ENCODE peak calls at places on chromosomes 3 and 15, in ten cellular contexts. One of them, this sample, is unnamed.

GRCh38 chr15:99604865-99605264 is 39.1 kb downstream of the MEF2A start:
- DNase-seq in left ventricle myocardium inferior: no peak
- DNase-seq in GM23248: no peak
- DNase-seq in uterus: no peak
- DNase-seq in colonic mucosa: no peak
- DNase-seq in ascending aorta: no peak
- DNase-seq in ovary: no peak
- DNase-seq in cardiac muscle cell: no peak
- DNase-seq in upper lobe of right lung: no peak
- DNase-seq in brain microvascular endothelial cell: no peak
- DNase-seq in this sample: no peak

GRCh38 chr15:66830358-66830757 is 128.3 kb downstream of the SMAD6 start:
- DNase-seq in upper lobe of right lung: peak
- DNase-seq in colonic mucosa: no peak
- DNase-seq in ovary: no peak
- DNase-seq in GM23248: peak
- DNase-seq in cardiac muscle cell: peak
- DNase-seq in brain microvascular endothelial cell: peak
- DNase-seq in uterus: no peak
- DNase-seq in left ventricle myocardium inferior: peak
- DNase-seq in ascending aorta: peak
- DNase-seq in this sample: no peak

GRCh38 chr3:58158427-58159153 is 52.2 kb downstream of the DNASE1L3 start:
- DNase-seq in GM23248: no peak
- DNase-seq in brain microvascular endothelial cell: no peak
- DNase-seq in ascending aorta: no peak
- DNase-seq in uterus: no peak
- DNase-seq in cardiac muscle cell: no peak
- DNase-seq in colonic mucosa: no peak
- DNase-seq in ovary: no peak
- DNase-seq in left ventricle myocardium inferior: no peak
- DNase-seq in upper lobe of right lung: no peak
- DNase-seq in this sample: no peak

GRCh38 chr3:28575100-28575747 is 226.6 kb upstream of the AZI2 start:
- DNase-seq in left ventricle myocardium inferior: peak
- DNase-seq in cardiac muscle cell: peak
- DNase-seq in brain microvascular endothelial cell: no peak
- DNase-seq in colonic mucosa: no peak
- DNase-seq in upper lobe of right lung: peak
- DNase-seq in GM23248: peak
- DNase-seq in ascending aorta: peak
- DNase-seq in uterus: no peak
- DNase-seq in ovary: peak
- DNase-seq in this sample: peak

GRCh38 chr3:108489776-108490175 is 20.6 kb downstream of the MYH15 start:
- DNase-seq in colonic mucosa: peak
- DNase-seq in left ventricle myocardium inferior: no peak
- DNase-seq in upper lobe of right lung: no peak
- DNase-seq in uterus: no peak
- DNase-seq in brain microvascular endothelial cell: peak
- DNase-seq in ovary: no peak
- DNase-seq in ascending aorta: no peak
- DNase-seq in cardiac muscle cell: peak
- DNase-seq in GM23248: peak
- DNase-seq in this sample: peak

GRCh38 chr3:144028798-144029411 is 57.3 kb downstream of the DIPK2A start:
- DNase-seq in ovary: no peak
- DNase-seq in GM23248: no peak
- DNase-seq in brain microvascular endothelial cell: no peak
- DNase-seq in upper lobe of right lung: no peak
- DNase-seq in uterus: no peak
- DNase-seq in colonic mucosa: no peak
- DNase-seq in ascending aorta: no peak
- DNase-seq in cardiac muscle cell: no peak
- DNase-seq in left ventricle myocardium inferior: no peak
- DNase-seq in this sample: no peak

GRCh38 chr3:53170325-53171108 is 9.5 kb downstream of the PRKCD start:
- DNase-seq in cardiac muscle cell: no peak
- DNase-seq in colonic mucosa: no peak
- DNase-seq in brain microvascular endothelial cell: no peak
- DNase-seq in uterus: no peak
- DNase-seq in GM23248: no peak
- DNase-seq in ovary: no peak
- DNase-seq in left ventricle myocardium inferior: no peak
- DNase-seq in ascending aorta: no peak
- DNase-seq in upper lobe of right lung: peak
- DNase-seq in this sample: no peak

GRCh38 chr15:57048930-57049550 is 130.6 kb downstream of the TCF12 start:
- DNase-seq in uterus: no peak
- DNase-seq in GM23248: no peak
- DNase-seq in colonic mucosa: no peak
- DNase-seq in ascending aorta: no peak
- DNase-seq in upper lobe of right lung: no peak
- DNase-seq in brain microvascular endothelial cell: peak
- DNase-seq in left ventricle myocardium inferior: no peak
- DNase-seq in cardiac muscle cell: no peak
- DNase-seq in ovary: no peak
- DNase-seq in this sample: no peak

GRCh38 chr3:81554348-81554747 is 207.1 kb downstream of the GBE1 start:
- DNase-seq in ascending aorta: no peak
- DNase-seq in left ventricle myocardium inferior: no peak
- DNase-seq in upper lobe of right lung: no peak
- DNase-seq in brain microvascular endothelial cell: peak
- DNase-seq in GM23248: peak
- DNase-seq in colonic mucosa: no peak
- DNase-seq in cardiac muscle cell: no peak
- DNase-seq in ovary: no peak
- DNase-seq in uterus: no peak
- DNase-seq in this sample: peak

GRCh38 chr15:34783986-34784385 is 11.4 kb downstream of the ACTC1 start:
- DNase-seq in cardiac muscle cell: no peak
- DNase-seq in colonic mucosa: no peak
- DNase-seq in upper lobe of right lung: no peak
- DNase-seq in brain microvascular endothelial cell: no peak
- DNase-seq in GM23248: no peak
- DNase-seq in ascending aorta: no peak
- DNase-seq in uterus: no peak
- DNase-seq in ovary: no peak
- DNase-seq in left ventricle myocardium inferior: no peak
- DNase-seq in this sample: peak

GRCh38 chr15:75647370-75648155 is at the start of gene SNX33:
- DNase-seq in ascending aorta: peak
- DNase-seq in GM23248: peak
- DNase-seq in cardiac muscle cell: peak
- DNase-seq in upper lobe of right lung: peak
- DNase-seq in uterus: peak
- DNase-seq in brain microvascular endothelial cell: peak
- DNase-seq in colonic mucosa: peak
- DNase-seq in left ventricle myocardium inferior: peak
- DNase-seq in ovary: peak
- DNase-seq in this sample: peak

GRCh38 chr3:106036706-106037105 is 167.9 kb upstream of the CBLB start:
- DNase-seq in left ventricle myocardium inferior: no peak
- DNase-seq in colonic mucosa: no peak
- DNase-seq in brain microvascular endothelial cell: no peak
- DNase-seq in ovary: no peak
- DNase-seq in cardiac muscle cell: no peak
- DNase-seq in uterus: no peak
- DNase-seq in GM23248: no peak
- DNase-seq in upper lobe of right lung: no peak
- DNase-seq in ascending aorta: no peak
- DNase-seq in this sample: peak

GRCh38 chr3:155391583-155391982 is 98.1 kb upstream of the STRIT1 start:
- DNase-seq in upper lobe of right lung: no peak
- DNase-seq in colonic mucosa: no peak
- DNase-seq in GM23248: peak
- DNase-seq in uterus: peak
- DNase-seq in brain microvascular endothelial cell: peak
- DNase-seq in cardiac muscle cell: no peak
- DNase-seq in ascending aorta: peak
- DNase-seq in left ventricle myocardium inferior: peak
- DNase-seq in ovary: no peak
- DNase-seq in this sample: peak

GRCh38 chr3:128107809-128108208 is 15.8 kb downstream of the RUVBL1 start:
- DNase-seq in uterus: no peak
- DNase-seq in brain microvascular endothelial cell: no peak
- DNase-seq in ovary: no peak
- DNase-seq in left ventricle myocardium inferior: peak
- DNase-seq in ascending aorta: no peak
- DNase-seq in upper lobe of right lung: no peak
- DNase-seq in colonic mucosa: no peak
- DNase-seq in cardiac muscle cell: peak
- DNase-seq in GM23248: no peak
- DNase-seq in this sample: no peak

GRCh38 chr3:128113817-128114794 is 9.5 kb downstream of the RUVBL1 start:
- DNase-seq in upper lobe of right lung: no peak
- DNase-seq in ovary: no peak
- DNase-seq in left ventricle myocardium inferior: no peak
- DNase-seq in brain microvascular endothelial cell: no peak
- DNase-seq in colonic mucosa: no peak
- DNase-seq in GM23248: no peak
- DNase-seq in ascending aorta: no peak
- DNase-seq in cardiac muscle cell: no peak
- DNase-seq in uterus: no peak
- DNase-seq in this sample: no peak

GRCh38 chr3:128111147-128111546 is 12.5 kb downstream of the RUVBL1 start:
- DNase-seq in uterus: no peak
- DNase-seq in upper lobe of right lung: no peak
- DNase-seq in brain microvascular endothelial cell: no peak
- DNase-seq in GM23248: no peak
- DNase-seq in left ventricle myocardium inferior: no peak
- DNase-seq in ascending aorta: no peak
- DNase-seq in colonic mucosa: no peak
- DNase-seq in ovary: no peak
- DNase-seq in cardiac muscle cell: no peak
- DNase-seq in this sample: no peak

DNA sequence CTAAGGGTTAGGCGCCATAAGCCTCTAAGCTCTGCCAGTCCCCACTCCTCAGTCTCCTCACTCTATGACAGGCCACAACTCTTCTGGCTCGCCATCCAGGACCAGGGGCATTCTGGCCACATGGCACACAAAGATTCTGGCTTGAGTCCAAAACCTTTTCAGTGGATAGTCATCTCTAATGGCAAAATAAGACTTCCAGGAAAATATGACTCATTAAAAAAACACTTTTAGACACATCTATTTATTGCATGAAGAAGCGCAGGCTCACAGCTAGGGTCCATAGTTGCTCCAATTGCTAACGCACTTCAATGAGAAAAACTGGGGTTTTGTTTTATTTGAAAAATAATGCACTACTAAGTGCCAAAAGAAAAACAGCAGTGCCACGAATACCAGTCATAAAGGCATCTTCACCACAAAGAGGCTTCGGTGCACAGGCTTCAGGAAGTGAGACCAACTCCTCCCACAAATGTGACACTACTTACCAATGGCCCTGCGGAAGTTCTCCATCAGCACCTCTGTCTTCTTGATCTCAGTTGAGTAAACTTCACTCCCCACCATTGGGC is 11.1 kb downstream of the RUVBL1 start:
- DNase-seq in GM23248: peak
- DNase-seq in cardiac muscle cell: no peak
- DNase-seq in left ventricle myocardium inferior: no peak
- DNase-seq in ovary: no peak
- DNase-seq in upper lobe of right lung: no peak
- DNase-seq in ascending aorta: no peak
- DNase-seq in uterus: no peak
- DNase-seq in brain microvascular endothelial cell: peak
- DNase-seq in colonic mucosa: no peak
- DNase-seq in this sample: peak
- H3K27ac ChIP-seq in GM23248: peak
- H3K27ac ChIP-seq in cardiac muscle cell: no peak
- H3K27ac ChIP-seq in left ventricle myocardium inferior: no peak
- H3K27ac ChIP-seq in ovary: no peak
- H3K27ac ChIP-seq in upper lobe of right lung: no peak
- H3K27ac ChIP-seq in ascending aorta: no peak
- H3K27ac ChIP-seq in uterus: no peak
- H3K27ac ChIP-seq in brain microvascular endothelial cell: peak
- H3K27ac ChIP-seq in colonic mucosa: no peak
- H3K27ac ChIP-seq in this sample: no peak

DNA sequence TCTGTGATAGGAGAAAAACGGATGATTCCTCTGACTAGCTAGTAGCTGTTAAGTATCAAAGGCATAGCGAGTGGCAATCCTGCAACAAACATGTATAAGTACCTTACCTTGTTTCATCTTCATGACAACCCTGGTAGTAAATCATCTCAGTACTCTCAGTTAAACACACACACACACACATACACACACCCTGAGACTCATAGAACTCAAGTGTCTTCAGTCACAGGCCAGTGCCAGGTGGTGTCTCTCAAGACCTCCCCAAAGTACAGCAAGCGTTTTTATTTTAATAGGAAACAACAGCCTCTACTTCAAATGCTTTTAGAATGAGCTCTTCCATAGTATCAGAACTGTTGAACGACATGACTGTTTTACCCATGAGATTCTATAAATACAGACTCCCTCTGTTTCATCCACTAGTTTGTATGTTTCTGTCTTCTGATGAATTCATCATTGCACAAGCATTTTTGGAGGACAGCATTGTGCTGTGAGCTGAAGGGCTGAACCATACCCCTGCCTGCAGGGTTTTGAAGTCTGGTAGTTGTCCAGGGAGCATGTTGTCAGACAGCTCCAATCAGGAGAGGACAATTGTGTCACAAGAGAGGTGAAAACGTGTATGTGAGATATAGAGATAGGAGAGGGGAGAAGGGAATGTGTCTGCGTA is 200.9 kb upstream of the BCL6 start:
- DNase-seq in cardiac muscle cell: no peak
- DNase-seq in left ventricle myocardium inferior: no peak
- DNase-seq in upper lobe of right lung: no peak
- DNase-seq in GM23248: peak
- DNase-seq in colonic mucosa: no peak
- DNase-seq in brain microvascular endothelial cell: peak
- DNase-seq in ascending aorta: no peak
- DNase-seq in ovary: no peak
- DNase-seq in uterus: no peak
- DNase-seq in this sample: no peak
- H3K4me3 ChIP-seq in cardiac muscle cell: no peak
- H3K4me3 ChIP-seq in left ventricle myocardium inferior: no peak
- H3K4me3 ChIP-seq in upper lobe of right lung: no peak
- H3K4me3 ChIP-seq in GM23248: no peak
- H3K4me3 ChIP-seq in colonic mucosa: no peak
- H3K4me3 ChIP-seq in brain microvascular endothelial cell: no peak
- H3K4me3 ChIP-seq in ascending aorta: no peak
- H3K4me3 ChIP-seq in ovary: no peak
- H3K4me3 ChIP-seq in uterus: no peak
- H3K4me3 ChIP-seq in this sample: no peak

GRCh38 chr3:152264378-152264777 is 4.4 kb upstream of the MBNL1 start:
- DNase-seq in ovary: no peak
- DNase-seq in uterus: no peak
- DNase-seq in cardiac muscle cell: no peak
- DNase-seq in upper lobe of right lung: no peak
- DNase-seq in left ventricle myocardium inferior: no peak
- DNase-seq in colonic mucosa: no peak
- DNase-seq in ascending aorta: no peak
- DNase-seq in brain microvascular endothelial cell: no peak
- DNase-seq in GM23248: peak
- DNase-seq in this sample: no peak
- H3K27ac ChIP-seq in ovary: no peak
- H3K27ac ChIP-seq in uterus: peak
- H3K27ac ChIP-seq in cardiac muscle cell: no peak
- H3K27ac ChIP-seq in upper lobe of right lung: no peak
- H3K27ac ChIP-seq in left ventricle myocardium inferior: no peak
- H3K27ac ChIP-seq in colonic mucosa: no peak
- H3K27ac ChIP-seq in ascending aorta: peak
- H3K27ac ChIP-seq in brain microvascular endothelial cell: no peak
- H3K27ac ChIP-seq in GM23248: no peak
- H3K27ac ChIP-seq in this sample: no peak

GRCh38 chr3:160677459-160677901 is 520 bp downstream of the ARL14 start:
- DNase-seq in GM23248: peak
- DNase-seq in ascending aorta: no peak
- DNase-seq in colonic mucosa: peak
- DNase-seq in ovary: no peak
- DNase-seq in upper lobe of right lung: no peak
- DNase-seq in left ventricle myocardium inferior: no peak
- DNase-seq in cardiac muscle cell: no peak
- DNase-seq in uterus: no peak
- DNase-seq in brain microvascular endothelial cell: peak
- DNase-seq in this sample: no peak
- H3K4me3 ChIP-seq in GM23248: no peak
- H3K4me3 ChIP-seq in ascending aorta: no peak
- H3K4me3 ChIP-seq in colonic mucosa: peak
- H3K4me3 ChIP-seq in ovary: no peak
- H3K4me3 ChIP-seq in upper lobe of right lung: no peak
- H3K4me3 ChIP-seq in left ventricle myocardium inferior: no peak
- H3K4me3 ChIP-seq in cardiac muscle cell: no peak
- H3K4me3 ChIP-seq in uterus: no peak
- H3K4me3 ChIP-seq in brain microvascular endothelial cell: no peak
- H3K4me3 ChIP-seq in this sample: no peak